ENCODE peak calls at places on chromosomes 7 and 10, in seven cellular contexts. Z is mucosa of descending colon, V is GM13977, L is uterus, Y is fibroblast of pulmonary artery, R is dorsolateral prefrontal cortex, G is endothelial cell of umbilical vein. N is an unnamed sample.
A peak's percentile ranks its signal among the peaks of the same experiment; 100 is the strongest.

GRCh38 chr10:95035343-95036283 is 33.7 kb downstream of the CYP2C8 start:
- DNase-seq in R (no peak), G (no peak), V (no peak), Z (no peak), Y (no peak), L (no peak), N (no peak)

GRCh38 chr10:110762109-110762848 is 109.4 kb upstream of the PDCD4 start:
- DNase-seq in L (no peak), V (no peak), Y (no peak), G (no peak), Z (no peak), R (no peak), N (no peak)

GRCh38 chr10:74081918-74082317 is 68.7 kb downstream of the AP3M1 start:
- DNase-seq in V (no peak), G (no peak), R (no peak), L (no peak), Z (no peak), Y (no peak), N (no peak)

GRCh38 chr10:125201108-125201524 is 40.8 kb upstream of the CTBP2 start:
- DNase-seq in V (peak; percentile 66), Z (no peak), L (no peak), Y (no peak), G (no peak), R (no peak), N (no peak)

GRCh38 chr7:116171094-116171493 is 39.2 kb upstream of the TES start:
- DNase-seq in Z (no peak), Y (peak; percentile 47), R (no peak), G (no peak), L (no peak), V (no peak), N (no peak)

GRCh38 chr7:80018941-80019808 is 115.5 kb upstream of the GNAI1 start:
- DNase-seq in L (no peak), Z (peak; percentile 22), Y (peak; percentile 70), R (peak; percentile 42), V (peak; percentile 59), G (peak; percentile 55), N (peak; percentile 66)

GRCh38 chr10:73117976-73118743 is 7.9 kb downstream of the NUDT13 start:
- DNase-seq in Y (peak; percentile 46), R (no peak), L (no peak), G (peak; percentile 72), V (peak; percentile 75), Z (no peak), N (no peak)

GRCh38 chr10:75399461-75400162 is 2.0 kb downstream of the ZNF503 start:
- DNase-seq in Z (peak; percentile 88), Y (peak; percentile 86), L (peak; percentile 88), V (peak; percentile 81), R (peak; percentile 82), G (peak; percentile 75), N (peak; percentile 66)

GRCh38 chr10:118915161-118915560 is 114.4 kb upstream of the NANOS1 start:
- DNase-seq in R (no peak), Z (no peak), L (no peak), G (no peak), Y (no peak), V (no peak), N (no peak)

GRCh38 chr7:7681191-7681935 is 37.0 kb downstream of the RPA3 start:
- DNase-seq in V (peak; percentile 23), Z (peak; percentile 89), Y (peak; percentile 78), R (no peak), G (peak; percentile 88), L (peak; percentile 57), N (no peak)

GRCh38 chr7:44634187-44634838 is 27.9 kb downstream of the OGDH start:
- DNase-seq in Z (peak; percentile 53), G (peak; percentile 39), Y (no peak), R (no peak), V (no peak), L (no peak), N (no peak)

GRCh38 chr7:7181519-7182155 is 707 bp upstream of the C1GALT1 start:
- DNase-seq in L (peak; percentile 15), G (no peak), R (no peak), V (peak; percentile 66), Y (peak; percentile 35), Z (peak; percentile 72), N (no peak)

GRCh38 chr7:55523366-55523765 is 48.9 kb downstream of the VOPP1 start:
- DNase-seq in Z (no peak), L (no peak), Y (no peak), R (no peak), V (no peak), G (no peak), N (no peak)

GRCh38 chr10:61836888-61837747 is 64.4 kb upstream of the ARID5B start:
- DNase-seq in Y (peak; percentile 60), Z (no peak), V (no peak), G (peak; percentile 78), R (no peak), L (no peak), N (no peak)

GRCh38 chr10:133230023-133230319 is at the start of gene UTF1:
- DNase-seq in V (no peak), G (no peak), Z (no peak), L (no peak), Y (no peak), R (no peak), N (no peak)

GRCh38 chr7:1193593-1194424 is 33.8 kb upstream of the ZFAND2A start:
- DNase-seq in R (peak; percentile 76), V (no peak), G (peak; percentile 58), L (no peak), Z (peak; percentile 61), Y (peak; percentile 51), N (no peak)

GRCh38 chr7:12281026-12281425 is 69.9 kb downstream of the TMEM106B start:
- DNase-seq in L (no peak), R (no peak), Z (no peak), G (peak; percentile 15), V (no peak), Y (peak; percentile 20), N (no peak)

GRCh38 chr7:134480730-134481129 is 21.8 kb upstream of the AKR1B1 start:
- DNase-seq in Y (peak; percentile 54), L (no peak), G (peak; percentile 71), V (no peak), Z (no peak), R (no peak), N (no peak)

GRCh38 chr10:3963191-3963673 is 178.2 kb upstream of the KLF6 start:
- DNase-seq in V (no peak), L (no peak), G (peak; percentile 46), Z (peak; percentile 55), Y (no peak), R (no peak), N (no peak)

GRCh38 chr7:152762056-152762455 is 2.5 kb downstream of the ACTR3B start:
- DNase-seq in G (no peak), V (no peak), Z (no peak), Y (peak; percentile 33), L (no peak), R (no peak), N (no peak)

GRCh38 chr10:116809528-116810500 is 39.5 kb upstream of the ENO4 start:
- DNase-seq in G (no peak), Z (peak; percentile 19), V (no peak), Y (peak; percentile 6), R (no peak), L (no peak), N (peak; percentile 28)

GRCh38 chr7:45696476-45696875 is 122.3 kb downstream of the ADCY1 start:
- DNase-seq in Z (no peak), G (no peak), R (no peak), V (no peak), Y (no peak), L (no peak), N (no peak)

GRCh38 chr10:61140765-61141392 is 196.9 kb upstream of the RHOBTB1 start:
- DNase-seq in Z (peak; percentile 28), G (peak; percentile 88), Y (peak; percentile 85), R (no peak), V (no peak), L (peak; percentile 48), N (no peak)

GRCh38 chr10:96833220-96834001 is 1.3 kb downstream of the LCOR start:
- DNase-seq in L (peak; percentile 20), R (no peak), G (peak; percentile 48), V (peak; percentile 34), Y (peak; percentile 55), Z (peak; percentile 40), N (peak; percentile 37)

GRCh38 chr7:151756076-151756731 is 120.7 kb downstream of the PRKAG2 start:
- DNase-seq in V (no peak), Z (peak; percentile 24), G (peak; percentile 26), L (no peak), R (no peak), Y (peak; percentile 39), N (no peak)

GRCh38 chr10:132743925-132744490 is 41.9 kb downstream of the NKX6-2 start:
- DNase-seq in Z (no peak), Y (peak; percentile 15), V (no peak), R (no peak), G (no peak), L (no peak), N (no peak)

GRCh38 chr10:13712799-13713581 is 126.2 kb downstream of the PRPF18 start:
- DNase-seq in R (no peak), V (peak; percentile 71), Z (peak; percentile 53), Y (peak; percentile 97), G (peak; percentile 96), L (peak; percentile 84), N (no peak)

GRCh38 chr7:78434281-78434680 is 635.7 kb downstream of the PHTF2 start:
- DNase-seq in Z (no peak), Y (no peak), V (no peak), L (no peak), G (no peak), R (no peak), N (no peak)
- TF ChIP-seq CTCF in Z (no peak), Y (no peak), V (no peak), L (no peak), G (no peak), R (no peak), N (peak; percentile 36)

DNA sequence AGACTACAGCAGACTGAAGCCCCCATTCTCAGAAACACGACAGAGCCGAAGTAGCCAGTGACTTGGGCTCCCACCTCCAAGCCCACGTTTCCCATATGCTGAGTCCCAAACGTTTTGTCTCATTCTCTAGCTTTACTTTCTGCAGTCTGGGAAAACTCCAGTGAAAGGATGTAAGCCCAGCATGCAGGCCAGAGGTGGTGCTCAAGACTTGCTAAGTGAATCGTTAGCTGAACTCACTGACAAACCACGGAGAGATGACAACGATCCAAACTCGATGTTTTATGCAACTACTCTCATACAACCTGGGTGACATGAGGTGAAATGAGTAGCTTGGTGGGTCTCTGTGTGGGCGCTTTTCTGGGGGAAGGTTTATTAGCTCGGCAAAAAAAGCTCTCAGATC is 731.8 kb downstream of the SUGCT start:
- DNase-seq in R (no peak), L (peak; percentile 46), V (no peak), Y (peak; percentile 39), Z (no peak), G (no peak), N (no peak)
- TF ChIP-seq CTCF in R (no peak), L (peak; percentile 61), V (no peak), Y (peak; percentile 24), Z (no peak), G (no peak), N (no peak)

DNA sequence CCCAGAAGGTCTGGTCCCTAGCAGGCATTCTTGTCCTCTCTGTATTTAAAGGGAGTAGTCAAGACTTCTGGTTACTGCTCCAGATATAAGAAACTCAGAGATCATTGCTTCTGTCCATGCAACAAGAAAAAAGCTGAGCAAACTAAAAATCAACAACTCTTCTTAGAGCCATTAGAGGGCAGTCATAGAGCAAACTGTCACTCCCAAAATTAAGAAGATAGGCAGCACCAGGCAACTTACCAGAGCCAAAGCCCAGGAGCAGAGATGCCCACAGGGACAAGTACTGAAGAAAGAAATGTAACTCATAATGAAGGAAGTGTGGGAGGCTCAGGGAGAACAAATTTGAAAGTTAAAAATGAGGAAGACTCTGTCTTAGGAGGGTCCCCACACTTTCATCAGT is 472.9 kb upstream of the COBL start:
- DNase-seq in G (no peak), L (no peak), Z (no peak), Y (no peak), R (no peak), V (no peak), N (no peak)
- TF ChIP-seq CTCF in G (no peak), L (no peak), Z (no peak), Y (no peak), R (no peak), V (peak; percentile 6), N (peak; percentile 55)

GRCh38 chr7:101235050-101235449 is 2.6 kb downstream of the CLDN15 start:
- DNase-seq in R (no peak), G (peak; percentile 27), L (no peak), Y (no peak), V (no peak), Z (peak; percentile 39), N (no peak)
- TF ChIP-seq CTCF in R (peak; percentile 34), G (peak; percentile 20), L (no peak), Y (peak; percentile 38), V (no peak), Z (no peak), N (peak; percentile 40)

N was measured in neural crest cell.